ENCODE peak calls at places on chromosomes 6 and 20, in five cellular contexts. Q is GM23338, L is HepG2, H is GM12878, U is K562. B is an unnamed sample.

GRCh38 chr6:31462026-31462963 is 35.6 kb upstream of the MICB start:
- DNase-seq in Q (no peak), L (no peak), H (no peak), U (no peak), B (no peak)

GRCh38 chr6:19664878-19665715 is 172.1 kb upstream of the ID4 start:
- DNase-seq in Q (no peak), L (no peak), H (no peak), U (no peak), B (no peak)

GRCh38 chr20:5741089-5741488 is 9.1 kb upstream of the SHLD1 start:
- DNase-seq in Q (no peak), L (no peak), H (no peak), U (peak), B (peak)

GRCh38 chr6:3337521-3338350 is 79.0 kb downstream of the PSMG4 start:
- DNase-seq in Q (peak), L (peak), H (no peak), U (peak), B (peak)

GRCh38 chr6:41546866-41547798 is 951 bp downstream of the FOXP4 start:
- DNase-seq in Q (peak), L (no peak), H (no peak), U (peak), B (peak)

GRCh38 chr6:47407295-47408281 is 70.0 kb upstream of the CD2AP start:
- DNase-seq in Q (no peak), L (no peak), H (no peak), U (no peak), B (peak)

GRCh38 chr20:47754946-47755652 is 30.2 kb downstream of the SULF2 start:
- DNase-seq in Q (no peak), L (no peak), H (no peak), U (no peak), B (no peak)

GRCh38 chr6:36029464-36029863 is 1.9 kb downstream of the MAPK14 start:
- DNase-seq in Q (no peak), L (peak), H (no peak), U (no peak), B (peak)

GRCh38 chr6:3612341-3613041 is 139.0 kb downstream of the PXDC1 start:
- DNase-seq in Q (no peak), L (peak), H (no peak), U (no peak), B (peak)

DNA sequence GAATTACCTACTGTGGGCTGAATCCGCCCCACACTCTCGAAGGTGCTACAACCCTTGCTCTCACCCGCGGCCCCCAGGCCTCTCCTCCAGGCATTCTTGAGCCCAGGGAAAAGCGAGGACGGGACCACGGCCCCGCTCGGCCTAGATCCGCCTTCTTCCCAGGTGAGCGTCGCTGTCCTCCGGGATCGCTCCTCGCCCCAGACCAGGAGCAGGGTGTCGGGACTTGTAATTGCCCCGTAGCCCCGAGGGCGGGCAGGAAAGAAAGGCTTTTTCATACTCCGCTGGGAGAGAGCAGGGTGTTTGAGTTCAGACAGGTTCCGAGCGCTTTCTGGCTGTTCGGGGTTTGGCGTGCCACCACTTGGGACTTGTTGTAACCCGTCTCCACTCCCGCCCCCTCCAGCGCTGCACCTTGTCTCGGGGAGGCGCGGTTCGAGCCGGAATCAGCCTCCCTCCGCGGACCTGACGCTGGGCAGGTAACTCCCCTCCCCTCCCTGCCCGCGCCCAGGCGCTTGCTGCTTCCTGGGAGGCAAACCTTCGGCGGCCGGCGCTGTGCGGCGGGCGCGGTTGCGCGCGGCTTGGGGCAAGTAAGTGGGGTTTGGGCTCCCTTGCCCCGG is at the start of gene FAM83B:
- DNase-seq in Q (peak), L (no peak), H (no peak), U (no peak), B (no peak)
- TF ChIP-seq JUNB in Q (no peak), L (no peak), H (no peak), U (no peak), B (no peak)

GRCh38 chr6:133399426-133399825 is 158.3 kb downstream of the EYA4 start:
- DNase-seq in Q (no peak), L (no peak), H (no peak), U (no peak), B (no peak)

GRCh38 chr6:133393891-133394290 is 152.7 kb downstream of the EYA4 start:
- DNase-seq in Q (no peak), L (no peak), H (no peak), U (no peak), B (no peak)

GRCh38 chr6:133394630-133395029 is 153.5 kb downstream of the EYA4 start:
- DNase-seq in Q (no peak), L (no peak), H (no peak), U (no peak), B (no peak)

GRCh38 chr6:133396225-133396624 is 155.1 kb downstream of the EYA4 start:
- DNase-seq in Q (no peak), L (no peak), H (no peak), U (no peak), B (no peak)

DNA sequence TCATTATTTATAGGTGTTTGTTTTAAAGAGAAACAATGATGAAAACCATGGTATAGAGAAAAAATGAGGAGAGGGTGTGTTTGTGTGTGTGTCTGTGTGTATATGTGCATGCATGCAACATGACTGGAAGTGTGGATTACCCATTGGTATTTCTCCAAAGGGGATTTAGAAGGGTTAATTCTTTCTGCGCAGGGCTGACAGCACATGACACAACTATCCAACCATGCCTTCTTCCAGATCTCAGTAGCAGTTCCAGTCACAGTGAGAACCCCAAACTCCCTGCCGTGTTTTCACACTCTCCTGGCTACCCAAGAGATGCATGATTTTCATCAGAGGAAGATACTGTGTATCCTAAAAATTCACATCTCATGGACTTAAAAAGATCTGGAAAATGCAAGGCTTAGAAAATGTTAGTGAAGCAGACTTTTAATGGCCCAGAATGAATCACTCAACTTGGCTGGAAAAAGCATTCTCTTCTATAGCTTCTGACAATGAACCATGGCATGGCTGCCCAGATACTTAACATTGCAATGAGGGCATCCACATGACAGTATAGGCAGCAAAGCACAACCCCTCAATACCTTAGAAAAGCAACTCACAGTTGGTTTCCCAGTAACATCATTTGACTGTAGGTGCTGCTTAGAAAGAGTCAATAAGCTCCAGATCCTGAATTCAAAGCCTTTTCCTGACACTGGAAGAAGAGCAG is 155.6 kb downstream of the EYA4 start:
- DNase-seq in Q (no peak), L (no peak), H (no peak), U (no peak), B (no peak)
- TF ChIP-seq JUNB in Q (no peak), L (no peak), H (no peak), U (no peak), B (no peak)

GRCh38 chr20:1846341-1846740 is 48.9 kb upstream of the SIRPA start:
- DNase-seq in Q (no peak), L (no peak), H (no peak), U (no peak), B (no peak)

GRCh38 chr20:1844723-1845523 is 50.3 kb upstream of the SIRPA start:
- DNase-seq in Q (no peak), L (no peak), H (peak), U (no peak), B (no peak)

GRCh38 chr20:1847780-1848179 is 47.4 kb upstream of the SIRPA start:
- DNase-seq in Q (no peak), L (no peak), H (no peak), U (no peak), B (no peak)

GRCh38 chr20:1848378-1848777 is 46.8 kb upstream of the SIRPA start:
- DNase-seq in Q (no peak), L (no peak), H (no peak), U (no peak), B (no peak)

DNA sequence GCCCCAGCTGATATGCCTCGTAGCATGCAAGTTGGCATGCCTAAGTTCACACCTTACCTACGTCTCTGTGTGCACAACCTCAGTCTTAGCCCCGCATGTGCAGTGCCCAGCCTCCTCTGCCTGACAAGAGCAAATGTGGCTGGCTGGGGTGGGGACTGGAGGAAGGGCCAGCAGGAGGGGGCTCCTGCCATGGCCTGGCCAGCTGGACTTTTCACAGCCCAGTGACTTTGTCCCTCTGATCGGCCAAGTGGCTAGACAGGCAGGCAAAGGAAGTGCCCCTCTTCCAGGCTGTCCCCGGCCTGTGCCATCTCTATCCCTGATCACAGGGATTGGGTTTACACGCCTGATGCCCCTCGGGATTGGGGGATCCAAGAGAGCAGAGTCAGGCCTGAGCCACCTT is 49.5 kb upstream of the SIRPA start:
- DNase-seq in Q (no peak), L (no peak), H (no peak), U (no peak), B (no peak)
- TF ChIP-seq JUNB in Q (no peak), L (no peak), H (no peak), U (no peak), B (no peak)

DNA sequence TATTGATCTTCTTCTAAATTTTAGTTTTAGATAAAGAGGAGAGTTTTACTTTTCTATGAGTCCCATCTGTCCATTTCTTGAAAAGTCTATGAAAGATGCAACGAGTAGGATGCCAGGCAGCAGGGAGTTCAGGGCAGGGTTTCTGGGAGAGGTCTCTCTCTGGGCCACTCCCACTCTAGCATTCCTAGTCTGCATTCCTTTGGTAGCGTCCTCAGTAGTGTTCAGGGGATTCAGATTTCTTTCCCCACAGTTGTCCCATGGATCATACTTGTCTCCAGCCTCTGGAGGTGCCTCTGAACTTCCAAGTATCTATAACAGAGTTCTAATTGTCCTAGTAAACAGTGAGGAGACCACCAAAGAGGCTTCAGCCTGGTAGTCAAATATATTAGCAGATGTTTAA is 225.3 kb downstream of the RIMS1 start:
- DNase-seq in Q (peak), L (no peak), H (no peak), U (no peak), B (no peak)
- TF ChIP-seq JUNB in Q (no peak), L (no peak), H (no peak), U (no peak), B (no peak)